ENCODE peak calls at places on chromosomes 12 and 14, in ten cellular contexts. One of them, this sample, is unnamed. For H3K9me2, the result is how much of the 10 kb centered on the place peaks cover.

GRCh38 chr12:56336361-56337167 is 2.1 kb upstream of the IL23A start:
- DNase-seq in GM23248: no peak
- DNase-seq in PC-9: no peak
- DNase-seq in GM23338: peak
- DNase-seq in HCT116: no peak
- DNase-seq in SK-N-SH: no peak
- DNase-seq in OCI-LY7: peak
- DNase-seq in PC-3: no peak
- DNase-seq in MM.1S: peak
- DNase-seq in hepatocyte: no peak
- DNase-seq in this sample: peak

GRCh38 chr14:64764641-64765520 is 60.7 kb downstream of the PLEKHG3 start:
- DNase-seq in PC-9: no peak
- DNase-seq in SK-N-SH: peak
- DNase-seq in GM23248: peak
- DNase-seq in GM23338: peak
- DNase-seq in OCI-LY7: peak
- DNase-seq in hepatocyte: peak
- DNase-seq in PC-3: peak
- DNase-seq in MM.1S: peak
- DNase-seq in HCT116: peak
- DNase-seq in this sample: peak

GRCh38 chr12:53978477-53979356 is 4.0 kb upstream of the HOTAIR start:
- DNase-seq in GM23338: peak
- DNase-seq in HCT116: no peak
- DNase-seq in GM23248: no peak
- DNase-seq in MM.1S: no peak
- DNase-seq in PC-3: peak
- DNase-seq in OCI-LY7: no peak
- DNase-seq in hepatocyte: peak
- DNase-seq in PC-9: no peak
- DNase-seq in SK-N-SH: no peak
- DNase-seq in this sample: no peak

GRCh38 chr14:23057757-23058653 is 685 bp upstream of the CDH24 start:
- DNase-seq in HCT116: peak
- DNase-seq in GM23248: peak
- DNase-seq in hepatocyte: peak
- DNase-seq in GM23338: peak
- DNase-seq in OCI-LY7: peak
- DNase-seq in PC-3: peak
- DNase-seq in SK-N-SH: peak
- DNase-seq in MM.1S: peak
- DNase-seq in PC-9: peak
- DNase-seq in this sample: peak

GRCh38 chr12:62210422-62210821 is 49.8 kb upstream of the USP15 start:
- DNase-seq in OCI-LY7: peak
- DNase-seq in hepatocyte: peak
- DNase-seq in SK-N-SH: peak
- DNase-seq in GM23248: peak
- DNase-seq in MM.1S: peak
- DNase-seq in PC-9: no peak
- DNase-seq in GM23338: peak
- DNase-seq in HCT116: peak
- DNase-seq in PC-3: peak
- DNase-seq in this sample: peak

GRCh38 chr12:114918535-114919233 is 234.7 kb upstream of the TBX3 start:
- DNase-seq in HCT116: no peak
- DNase-seq in PC-3: peak
- DNase-seq in GM23338: no peak
- DNase-seq in hepatocyte: peak
- DNase-seq in MM.1S: no peak
- DNase-seq in SK-N-SH: no peak
- DNase-seq in GM23248: peak
- DNase-seq in PC-9: peak
- DNase-seq in OCI-LY7: no peak
- DNase-seq in this sample: no peak

GRCh38 chr12:107515446-107515958 is 170.1 kb upstream of the PWP1 start:
- DNase-seq in PC-3: peak
- DNase-seq in GM23248: peak
- DNase-seq in OCI-LY7: no peak
- DNase-seq in GM23338: peak
- DNase-seq in HCT116: peak
- DNase-seq in hepatocyte: peak
- DNase-seq in MM.1S: peak
- DNase-seq in PC-9: peak
- DNase-seq in SK-N-SH: no peak
- DNase-seq in this sample: no peak

GRCh38 chr14:88825078-88825458 is 617 bp downstream of the TTC8 start:
- DNase-seq in hepatocyte: no peak
- DNase-seq in MM.1S: no peak
- DNase-seq in GM23248: peak
- DNase-seq in PC-9: no peak
- DNase-seq in GM23338: no peak
- DNase-seq in SK-N-SH: no peak
- DNase-seq in PC-3: no peak
- DNase-seq in HCT116: no peak
- DNase-seq in OCI-LY7: no peak
- DNase-seq in this sample: no peak

GRCh38 chr12:128621304-128621703 is 202.5 kb downstream of the SLC15A4 start:
- DNase-seq in PC-3: no peak
- DNase-seq in SK-N-SH: no peak
- DNase-seq in PC-9: no peak
- DNase-seq in hepatocyte: no peak
- DNase-seq in HCT116: no peak
- DNase-seq in GM23248: no peak
- DNase-seq in MM.1S: no peak
- DNase-seq in OCI-LY7: no peak
- DNase-seq in GM23338: no peak
- DNase-seq in this sample: no peak

GRCh38 chr12:123748661-123749060 is 13.4 kb upstream of the DNAH10 start:
- DNase-seq in OCI-LY7: no peak
- DNase-seq in GM23338: no peak
- DNase-seq in MM.1S: no peak
- DNase-seq in HCT116: no peak
- DNase-seq in hepatocyte: no peak
- DNase-seq in SK-N-SH: no peak
- DNase-seq in GM23248: peak
- DNase-seq in PC-3: peak
- DNase-seq in PC-9: no peak
- DNase-seq in this sample: no peak

DNA sequence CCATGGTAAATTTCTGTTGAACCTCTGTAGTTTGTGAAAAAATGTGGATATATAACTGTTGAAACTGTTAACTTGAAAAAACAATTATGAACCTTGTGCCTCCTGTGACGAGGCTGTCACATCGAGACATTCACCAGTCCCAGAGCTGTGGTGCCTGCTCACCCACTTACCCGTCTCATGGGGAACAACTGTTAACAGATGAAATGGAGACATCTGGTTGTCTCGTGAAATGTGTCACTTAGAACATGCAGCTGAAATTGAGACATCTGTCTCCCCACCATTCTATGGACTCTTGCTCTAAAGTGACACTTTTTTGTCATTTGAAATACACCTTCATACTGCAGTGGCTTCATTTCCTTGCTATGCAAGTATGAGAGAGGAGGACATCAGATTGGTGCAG is 240.6 kb downstream of the GXYLT1 start:
- DNase-seq in HCT116: no peak
- DNase-seq in MM.1S: no peak
- DNase-seq in PC-3: no peak
- DNase-seq in PC-9: no peak
- DNase-seq in GM23338: no peak
- DNase-seq in SK-N-SH: no peak
- DNase-seq in hepatocyte: no peak
- DNase-seq in OCI-LY7: no peak
- DNase-seq in GM23248: no peak
- DNase-seq in this sample: no peak
- H3K9me2 ChIP-seq in HCT116: under half
- H3K9me2 ChIP-seq in MM.1S: under half
- H3K9me2 ChIP-seq in PC-3: under half
- H3K9me2 ChIP-seq in PC-9: under half
- H3K9me2 ChIP-seq in GM23338: under half
- H3K9me2 ChIP-seq in SK-N-SH: under half
- H3K9me2 ChIP-seq in hepatocyte: under half
- H3K9me2 ChIP-seq in OCI-LY7: under half
- H3K9me2 ChIP-seq in GM23248: under half
- H3K9me2 ChIP-seq in this sample: under half

GRCh38 chr12:67681145-67681778 is 32.7 kb downstream of the DYRK2 start:
- DNase-seq in SK-N-SH: no peak
- DNase-seq in MM.1S: no peak
- DNase-seq in GM23248: peak
- DNase-seq in GM23338: no peak
- DNase-seq in PC-3: peak
- DNase-seq in OCI-LY7: no peak
- DNase-seq in HCT116: no peak
- DNase-seq in PC-9: no peak
- DNase-seq in hepatocyte: peak
- DNase-seq in this sample: no peak
- H3K27ac ChIP-seq in SK-N-SH: peak
- H3K27ac ChIP-seq in MM.1S: no peak
- H3K27ac ChIP-seq in GM23248: peak
- H3K27ac ChIP-seq in GM23338: no peak
- H3K27ac ChIP-seq in PC-3: peak
- H3K27ac ChIP-seq in OCI-LY7: no peak
- H3K27ac ChIP-seq in HCT116: no peak
- H3K27ac ChIP-seq in PC-9: no peak
- H3K27ac ChIP-seq in hepatocyte: peak
- H3K27ac ChIP-seq in this sample: no peak

DNA sequence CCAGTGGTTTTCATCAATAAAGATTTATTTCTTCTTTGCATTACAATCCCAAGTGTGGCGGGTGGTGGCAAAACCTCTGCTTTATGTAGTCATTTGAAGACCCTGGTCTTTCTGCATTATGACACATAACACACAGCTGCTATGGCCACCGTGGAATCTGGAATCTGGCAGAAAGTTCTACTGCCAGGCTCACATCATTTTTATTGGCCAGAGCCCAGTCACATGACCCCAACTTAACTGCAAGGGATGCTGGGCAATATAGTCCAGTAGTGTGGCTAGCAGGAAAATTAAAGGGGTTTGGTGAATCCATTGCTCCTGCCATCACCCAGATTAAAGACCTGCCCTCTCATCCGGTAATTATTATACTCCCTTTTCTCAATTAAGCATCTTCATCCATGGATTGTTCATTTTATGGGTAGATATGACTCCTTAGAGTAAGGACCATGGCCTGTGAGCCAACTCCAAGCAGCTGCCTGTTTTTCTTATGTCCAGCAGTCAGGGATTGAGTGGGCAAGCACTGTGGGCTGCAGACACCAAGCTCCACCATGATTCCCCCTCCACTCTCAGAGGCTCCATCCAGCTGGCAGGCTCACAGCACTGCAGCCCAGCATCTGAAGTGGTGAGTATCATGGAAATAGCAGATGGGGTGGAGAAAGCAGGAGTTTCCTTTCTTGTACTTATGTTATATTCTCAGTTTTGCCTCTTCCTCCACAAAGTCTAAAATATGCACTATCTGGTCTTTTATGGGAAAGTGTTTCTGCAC is 1030.7 kb downstream of the AACS start:
- DNase-seq in SK-N-SH: no peak
- DNase-seq in GM23248: no peak
- DNase-seq in MM.1S: no peak
- DNase-seq in GM23338: no peak
- DNase-seq in PC-9: no peak
- DNase-seq in OCI-LY7: no peak
- DNase-seq in HCT116: no peak
- DNase-seq in hepatocyte: no peak
- DNase-seq in PC-3: no peak
- DNase-seq in this sample: no peak
- H3K9me2 ChIP-seq in SK-N-SH: under half
- H3K9me2 ChIP-seq in GM23248: under half
- H3K9me2 ChIP-seq in MM.1S: under half
- H3K9me2 ChIP-seq in GM23338: under half
- H3K9me2 ChIP-seq in PC-9: under half
- H3K9me2 ChIP-seq in OCI-LY7: under half
- H3K9me2 ChIP-seq in HCT116: under half
- H3K9me2 ChIP-seq in hepatocyte: under half
- H3K9me2 ChIP-seq in PC-3: under half
- H3K9me2 ChIP-seq in this sample: under half

GRCh38 chr14:24224618-24225071 is 7.5 kb downstream of the NEDD8 start:
- DNase-seq in SK-N-SH: no peak
- DNase-seq in OCI-LY7: no peak
- DNase-seq in hepatocyte: no peak
- DNase-seq in HCT116: no peak
- DNase-seq in GM23248: peak
- DNase-seq in PC-9: no peak
- DNase-seq in MM.1S: no peak
- DNase-seq in GM23338: no peak
- DNase-seq in PC-3: peak
- DNase-seq in this sample: no peak
- H3K27ac ChIP-seq in SK-N-SH: peak
- H3K27ac ChIP-seq in OCI-LY7: no peak
- H3K27ac ChIP-seq in hepatocyte: no peak
- H3K27ac ChIP-seq in HCT116: no peak
- H3K27ac ChIP-seq in GM23248: peak
- H3K27ac ChIP-seq in PC-9: no peak
- H3K27ac ChIP-seq in MM.1S: no peak
- H3K27ac ChIP-seq in GM23338: no peak
- H3K27ac ChIP-seq in PC-3: peak
- H3K27ac ChIP-seq in this sample: no peak